ENCODE peak calls at places on chromosomes 13 and 19, in seven cellular contexts. V is left ventricle myocardium inferior; W is aorta; O is CD8-positive, alpha-beta T cell; D is right cardiac atrium; A is heart left ventricle; I is CD4-positive, alpha-beta T cell. U is an unnamed sample.

GRCh38 chr13:99374994-99375805 is 68.0 kb upstream of the GPR183 start:
- DNase-seq in V (no peak), W (peak), O (peak), D (no peak), A (peak), I (peak), U (no peak)

GRCh38 chr13:28455580-28456194 is 39.2 kb downstream of the FLT1 start:
- DNase-seq in V (no peak), W (no peak), O (no peak), D (no peak), A (no peak), I (no peak), U (no peak)

GRCh38 chr19:39474139-39474620 is 6.5 kb upstream of the TIMM50 start:
- DNase-seq in V (peak), W (no peak), O (peak), D (peak), A (peak), I (peak), U (peak)

GRCh38 chr19:12786149-12786870 is 5.0 kb upstream of the JUNB start:
- DNase-seq in V (peak), W (peak), O (no peak), D (peak), A (peak), I (no peak), U (no peak)

GRCh38 chr13:45447050-45447661 is 17.6 kb upstream of the COG3 start:
- DNase-seq in V (no peak), W (no peak), O (no peak), D (no peak), A (no peak), I (no peak), U (no peak)

GRCh38 chr13:58318495-58319167 is 687.1 kb downstream of the PCDH17 start:
- DNase-seq in V (no peak), W (no peak), O (no peak), D (no peak), A (peak), I (no peak), U (no peak)

GRCh38 chr19:49637865-49638350 is 2.0 kb downstream of the RRAS start:
- DNase-seq in V (peak), W (peak), O (no peak), D (peak), A (peak), I (no peak), U (peak)

GRCh38 chr13:103351035-103351828 is 285.0 kb upstream of the SLC10A2 start:
- DNase-seq in V (peak), W (no peak), O (no peak), D (peak), A (no peak), I (no peak), U (peak)

GRCh38 chr19:801030-801860 is 4.0 kb downstream of the PTBP1 start:
- DNase-seq in V (peak), W (peak), O (no peak), D (peak), A (peak), I (no peak), U (peak)

GRCh38 chr19:391726-392374 is 17.1 kb downstream of the C2CD4C start:
- DNase-seq in V (no peak), W (peak), O (no peak), D (no peak), A (no peak), I (no peak), U (no peak)

GRCh38 chr19:36972594-36972993 is 56.5 kb downstream of the ZNF568 start:
- DNase-seq in V (no peak), W (peak), O (no peak), D (no peak), A (no peak), I (no peak), U (no peak)

GRCh38 chr13:26946675-26947342 is 186.2 kb upstream of the GPR12 start:
- DNase-seq in V (no peak), W (no peak), O (no peak), D (no peak), A (no peak), I (no peak), U (peak)

GRCh38 chr13:24161010-24161775 is 673 bp downstream of the SPATA13 start:
- DNase-seq in V (no peak), W (peak), O (peak), D (peak), A (no peak), I (peak), U (no peak)

GRCh38 chr19:49764341-49764740 is 1.2 kb upstream of the TSKS start:
- DNase-seq in V (no peak), W (no peak), O (no peak), D (no peak), A (no peak), I (no peak), U (no peak)

GRCh38 chr19:33008738-33009137 is 36.7 kb downstream of the FAAP24 start:
- DNase-seq in V (no peak), W (no peak), O (no peak), D (no peak), A (no peak), I (no peak), U (no peak)

GRCh38 chr19:45779231-45780145 is 2.8 kb downstream of the DMPK start:
- DNase-seq in V (peak), W (peak), O (peak), D (peak), A (peak), I (peak), U (peak)

GRCh38 chr13:43348397-43348796 is 325.0 kb downstream of the DNAJC15 start:
- DNase-seq in V (no peak), W (no peak), O (no peak), D (no peak), A (no peak), I (no peak), U (no peak)

GRCh38 chr13:84903391-84903790 is 895.8 kb downstream of the SLITRK6 start:
- DNase-seq in V (no peak), W (no peak), O (no peak), D (no peak), A (no peak), I (no peak), U (no peak)

GRCh38 chr19:492091-492531 is 4.2 kb upstream of the MADCAM1 start:
- DNase-seq in V (no peak), W (no peak), O (peak), D (no peak), A (peak), I (no peak), U (no peak)

GRCh38 chr19:24159707-24160106 is 72.7 kb downstream of the ZNF254 start:
- DNase-seq in V (no peak), W (no peak), O (no peak), D (no peak), A (no peak), I (no peak), U (no peak)

GRCh38 chr19:31099470-31100190 is 249.6 kb downstream of the TSHZ3 start:
- DNase-seq in V (no peak), W (no peak), O (no peak), D (no peak), A (no peak), I (no peak), U (peak)

GRCh38 chr19:16525751-16526481 is 16.3 kb downstream of the CHERP start:
- DNase-seq in V (no peak), W (no peak), O (no peak), D (no peak), A (no peak), I (no peak), U (no peak)

GRCh38 chr13:113327391-113327765 is 30.3 kb downstream of the LAMP1 start:
- DNase-seq in V (no peak), W (peak), O (no peak), D (no peak), A (peak), I (no peak), U (no peak)

GRCh38 chr13:100234524-100235136 is 145.7 kb downstream of the PCCA start:
- DNase-seq in V (no peak), W (no peak), O (no peak), D (no peak), A (no peak), I (no peak), U (no peak)

GRCh38 chr19:50319156-50319555 is 10.0 kb downstream of the KCNC3 start:
- DNase-seq in V (no peak), W (no peak), O (no peak), D (no peak), A (peak), I (no peak), U (no peak)

GRCh38 chr19:40348961-40349507 is 539 bp downstream of the PLD3 start:
- DNase-seq in V (no peak), W (no peak), O (no peak), D (no peak), A (no peak), I (no peak), U (no peak)

GRCh38 chr13:112065867-112066623 is 904 bp upstream of the SOX1 start:
- DNase-seq in V (no peak), W (no peak), O (no peak), D (no peak), A (no peak), I (no peak), U (no peak)

GRCh38 chr19:18422530-18423191 is 3.5 kb downstream of the SSBP4 start:
- DNase-seq in V (no peak), W (no peak), O (no peak), D (no peak), A (no peak), I (no peak), U (no peak)

DNA sequence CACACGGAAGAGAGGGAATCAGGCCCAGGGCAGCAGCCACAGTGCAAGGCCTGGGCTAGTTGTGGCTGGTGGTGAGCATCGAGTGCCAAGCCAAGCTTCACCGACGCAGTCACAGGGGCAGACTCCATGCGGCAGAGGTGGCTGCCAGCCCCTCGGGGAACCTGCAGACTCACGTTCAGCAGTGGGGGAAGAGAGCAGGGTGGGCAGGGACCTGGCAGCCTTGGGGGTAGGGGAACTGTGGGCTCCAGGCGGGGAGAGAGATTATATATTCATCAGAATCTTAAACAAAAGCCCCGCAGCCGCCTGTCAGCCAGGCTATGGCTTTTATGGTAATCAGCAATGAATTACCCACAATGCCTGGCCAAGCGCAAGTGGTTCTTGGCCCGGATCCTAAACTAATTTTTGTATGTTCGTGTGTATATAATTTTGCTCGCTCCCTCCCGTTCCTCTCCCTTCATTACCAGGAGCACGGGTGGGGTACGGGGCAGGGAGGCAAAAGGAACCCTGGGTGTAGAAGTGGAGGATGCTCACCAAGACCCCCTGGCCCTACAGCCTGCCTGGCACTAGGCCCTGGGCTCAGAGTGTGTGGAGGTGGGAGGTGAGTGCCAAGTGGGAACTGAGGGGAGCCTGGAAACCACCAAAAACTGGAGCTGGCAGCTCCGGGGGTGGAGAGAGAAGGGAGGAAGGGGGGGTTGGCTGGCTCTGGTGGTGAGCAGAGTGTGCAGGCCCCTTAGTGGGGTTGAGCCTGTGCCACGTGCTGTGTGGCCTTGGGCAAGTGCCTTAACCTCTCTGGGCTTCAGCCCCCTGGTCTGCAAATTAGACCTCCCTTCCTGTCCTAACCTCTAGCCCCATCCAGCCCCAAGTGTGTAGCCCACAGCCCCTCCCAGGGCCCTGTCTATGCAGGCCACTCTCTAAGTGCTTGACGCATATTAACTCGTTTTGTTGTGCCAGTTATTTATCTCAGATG is 31.9 kb downstream of the PTPRS start:
- DNase-seq in V (peak), W (peak), O (no peak), D (peak), A (no peak), I (no peak), U (peak)
- H3K27ac ChIP-seq in V (peak), W (no peak), O (no peak), D (peak), A (peak), I (no peak), U (no peak)

GRCh38 chr19:29191005-29191404 is 21.9 kb downstream of the UQCRFS1 start:
- DNase-seq in V (no peak), W (no peak), O (no peak), D (no peak), A (no peak), I (no peak), U (no peak)

GRCh38 chr19:29188704-29189375 is 24.1 kb downstream of the UQCRFS1 start:
- DNase-seq in V (no peak), W (no peak), O (no peak), D (no peak), A (no peak), I (no peak), U (no peak)

GRCh38 chr19:29193116-29193515 is 19.8 kb downstream of the UQCRFS1 start:
- DNase-seq in V (no peak), W (no peak), O (no peak), D (no peak), A (no peak), I (no peak), U (no peak)

GRCh38 chr19:29188289-29188688 is 24.7 kb downstream of the UQCRFS1 start:
- DNase-seq in V (no peak), W (no peak), O (no peak), D (no peak), A (no peak), I (no peak), U (no peak)
- H3K27ac ChIP-seq in V (no peak), W (no peak), O (no peak), D (no peak), A (no peak), I (no peak), U (no peak)

GRCh38 chr13:98201178-98201577 is 24.1 kb upstream of the RNF113B start:
- DNase-seq in V (no peak), W (no peak), O (no peak), D (no peak), A (no peak), I (no peak), U (no peak)
- H3K27ac ChIP-seq in V (no peak), W (no peak), O (no peak), D (no peak), A (no peak), I (no peak), U (no peak)

GRCh38 chr19:9834302-9834725 is 804 bp upstream of the PIN1 start:
- DNase-seq in V (no peak), W (no peak), O (no peak), D (no peak), A (no peak), I (no peak), U (no peak)

GRCh38 chr19:9835507-9835949 is 410 bp downstream of the PIN1 start:
- DNase-seq in V (no peak), W (no peak), O (no peak), D (no peak), A (peak), I (no peak), U (no peak)

GRCh38 chr19:9838324-9838723 is 3.2 kb downstream of the PIN1 start:
- DNase-seq in V (no peak), W (no peak), O (no peak), D (no peak), A (peak), I (no peak), U (no peak)

GRCh38 chr19:9836021-9836420 is 903 bp downstream of the PIN1 start:
- DNase-seq in V (no peak), W (no peak), O (no peak), D (no peak), A (no peak), I (no peak), U (peak)

GRCh38 chr19:9834726-9835506 is at the start of gene PIN1:
- DNase-seq in V (peak), W (peak), O (peak), D (peak), A (peak), I (peak), U (peak)
- H3K27ac ChIP-seq in V (peak), W (no peak), O (peak), D (peak), A (peak), I (peak), U (no peak)

DNA sequence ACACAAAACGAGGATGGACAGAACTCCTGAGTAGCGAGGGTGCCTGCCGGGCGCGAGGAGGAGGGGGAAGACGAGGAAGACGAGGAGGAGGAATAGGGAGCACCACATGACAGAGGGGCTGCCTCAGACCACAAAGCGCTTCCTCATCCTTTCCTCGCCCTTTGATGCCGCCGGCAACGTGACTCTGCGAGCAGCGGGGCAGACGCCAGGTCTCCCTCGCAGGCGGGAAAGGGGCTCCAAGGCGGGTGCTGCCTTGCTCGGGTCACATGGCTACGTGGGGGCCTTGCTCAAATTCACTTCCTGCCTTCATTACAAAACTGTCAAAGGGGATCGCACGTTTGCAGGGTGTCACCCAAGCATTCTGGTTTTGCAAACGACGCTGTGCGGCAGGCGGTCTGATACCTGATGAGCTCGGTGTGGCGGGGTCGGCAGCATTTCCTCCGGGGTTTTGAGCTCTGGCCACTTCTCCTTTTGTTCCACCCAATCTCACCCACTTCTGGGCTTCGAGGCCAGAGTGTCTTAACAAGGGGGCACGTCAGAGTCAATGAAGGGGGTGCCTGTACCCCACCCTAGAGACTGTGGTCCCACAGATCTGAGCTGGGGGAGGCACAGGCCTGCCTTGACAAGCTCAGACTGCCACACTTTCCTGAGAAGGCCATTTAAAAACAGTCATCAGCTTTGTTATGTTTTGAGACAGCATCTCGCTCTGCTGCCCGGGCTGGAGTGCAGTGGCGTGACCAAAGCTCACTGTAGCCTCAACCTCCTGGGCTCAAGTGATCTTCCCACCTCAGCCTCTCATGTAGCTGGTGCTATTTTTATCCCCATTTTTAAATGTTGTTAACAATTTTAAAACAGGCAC is 14.9 kb downstream of the MAP2K2 start:
- DNase-seq in V (no peak), W (peak), O (peak), D (no peak), A (no peak), I (peak), U (no peak)
- H3K27ac ChIP-seq in V (no peak), W (no peak), O (peak), D (no peak), A (no peak), I (peak), U (no peak)

DNA sequence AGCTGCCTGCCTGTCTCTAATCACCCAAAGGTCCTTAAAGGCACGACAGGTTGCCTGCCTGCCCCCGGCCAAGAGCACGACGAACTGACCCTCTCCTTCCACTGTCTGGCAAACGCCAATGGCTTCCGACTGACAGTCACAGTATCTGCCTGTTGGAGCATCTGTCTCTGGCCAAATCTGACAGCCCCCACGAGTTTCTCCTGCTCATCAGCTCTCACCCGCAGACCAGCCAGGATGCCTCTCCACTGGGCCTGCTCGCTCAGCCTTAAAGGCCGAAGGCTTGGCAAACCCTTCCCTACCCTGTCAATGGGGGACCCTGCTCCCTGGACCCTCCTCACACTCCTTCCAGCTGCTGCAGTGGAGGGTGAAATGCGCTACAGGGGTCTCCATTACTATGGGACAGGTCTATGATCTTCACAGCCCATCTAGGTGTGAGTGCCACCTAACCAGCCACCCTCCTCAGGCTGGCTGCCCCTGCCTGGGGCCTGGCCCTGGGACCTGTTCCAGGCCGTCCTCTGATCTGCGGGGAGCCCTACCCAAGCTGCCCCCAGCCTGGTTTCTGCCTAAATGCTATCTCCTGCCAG is 932 bp downstream of the FAM83E start:
- DNase-seq in V (no peak), W (no peak), O (no peak), D (no peak), A (no peak), I (no peak), U (peak)
- H3K27ac ChIP-seq in V (no peak), W (no peak), O (no peak), D (peak), A (no peak), I (no peak), U (peak)